ENCODE peak calls at places on chromosome 20, in six cellular contexts. Z, A, X, S, I and Y are unnamed samples.

GRCh38 chr20:47125553-47126373 is 230.7 kb downstream of the ZMYND8 start:
- DNase-seq in Z (no peak), A (peak), X (peak), S (no peak), I (no peak), Y (no peak)

GRCh38 chr20:688809-689208 is 13.2 kb upstream of the SCRT2 start:
- DNase-seq in Z (peak), A (no peak), X (no peak), S (no peak), I (no peak), Y (no peak)

GRCh38 chr20:63100401-63100925 is 93.7 kb upstream of the BHLHE23 start:
- DNase-seq in Z (no peak), A (no peak), X (no peak), S (no peak), I (peak), Y (no peak)

GRCh38 chr20:59400666-59401065 is 100.3 kb downstream of the EDN3 start:
- DNase-seq in Z (no peak), A (no peak), X (no peak), S (no peak), I (no peak), Y (no peak)

GRCh38 chr20:3987296-3987695 is 28.1 kb downstream of the RNF24 start:
- DNase-seq in Z (no peak), A (no peak), X (no peak), S (no peak), I (no peak), Y (no peak)

GRCh38 chr20:10490706-10491105 is 55.6 kb downstream of the SLX4IP start:
- DNase-seq in Z (no peak), A (peak), X (no peak), S (no peak), I (no peak), Y (no peak)

GRCh38 chr20:4102381-4102780 is 87.0 kb upstream of the RNF24 start:
- DNase-seq in Z (no peak), A (peak), X (no peak), S (no peak), I (no peak), Y (no peak)

GRCh38 chr20:38125157-38126056 is 39.7 kb downstream of the TGM2 start:
- DNase-seq in Z (no peak), A (peak), X (peak), S (no peak), I (peak), Y (no peak)

GRCh38 chr20:63468421-63468820 is 4.0 kb downstream of the KCNQ2 start:
- DNase-seq in Z (no peak), A (no peak), X (no peak), S (no peak), I (no peak), Y (no peak)

GRCh38 chr20:25469558-25469957 is 62.1 kb downstream of the GINS1 start:
- DNase-seq in Z (no peak), A (no peak), X (no peak), S (no peak), I (no peak), Y (no peak)

GRCh38 chr20:25471020-25471419 is 63.5 kb downstream of the GINS1 start:
- DNase-seq in Z (no peak), A (no peak), X (no peak), S (no peak), I (no peak), Y (no peak)

GRCh38 chr20:25467441-25467840 is 60.0 kb downstream of the GINS1 start:
- DNase-seq in Z (no peak), A (no peak), X (no peak), S (no peak), I (no peak), Y (no peak)

GRCh38 chr20:25468126-25469075 is 60.9 kb downstream of the GINS1 start:
- DNase-seq in Z (no peak), A (no peak), X (no peak), S (no peak), I (no peak), Y (no peak)

GRCh38 chr20:25470045-25470444 is 62.6 kb downstream of the GINS1 start:
- DNase-seq in Z (peak), A (peak), X (peak), S (no peak), I (peak), Y (no peak)
- TF ChIP-seq CTCF in Z (peak), A (peak), X (peak), S (peak), I (peak), Y (peak)

GRCh38 chr20:54208492-54209044 is 681 bp downstream of the PFDN4 start:
- DNase-seq in Z (peak), A (peak), X (peak), S (no peak), I (no peak), Y (no peak)

GRCh38 chr20:54212226-54212625 is 4.3 kb downstream of the PFDN4 start:
- DNase-seq in Z (no peak), A (peak), X (peak), S (no peak), I (no peak), Y (peak)

GRCh38 chr20:54207743-54208491 is at the start of gene PFDN4:
- DNase-seq in Z (peak), A (peak), X (peak), S (no peak), I (peak), Y (peak)

GRCh38 chr20:54207053-54207742 is 689 bp upstream of the PFDN4 start:
- DNase-seq in Z (no peak), A (no peak), X (no peak), S (no peak), I (no peak), Y (no peak)

DNA sequence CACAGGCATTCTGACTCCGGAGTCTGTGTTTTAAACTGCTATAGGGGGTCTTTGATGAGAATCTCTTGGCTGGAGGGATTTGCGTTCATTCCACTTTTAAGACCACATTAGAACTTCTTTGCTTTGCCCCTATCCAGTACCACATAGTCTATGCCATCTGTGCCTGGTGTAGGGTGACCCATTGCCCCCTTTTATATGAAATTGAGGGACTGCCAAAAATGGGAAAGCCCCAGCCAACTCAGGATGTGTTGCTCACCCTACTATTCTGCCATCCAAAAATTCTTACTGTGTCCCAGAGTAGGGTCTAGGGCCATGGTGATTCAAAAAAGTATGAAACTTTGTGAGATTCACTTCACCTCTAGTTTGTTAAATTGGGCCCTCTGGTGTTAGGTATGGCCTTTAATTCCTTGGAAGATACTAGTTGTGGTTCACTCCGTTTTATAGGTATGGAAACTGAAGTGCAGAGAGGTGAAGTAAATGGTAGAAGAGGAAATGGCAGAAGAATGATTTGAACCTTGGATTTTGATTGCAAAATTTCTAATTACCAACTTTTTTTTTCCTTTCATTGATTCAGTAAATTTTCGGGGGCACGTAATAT is 1.4 kb downstream of the PFDN4 start:
- DNase-seq in Z (no peak), A (no peak), X (no peak), S (no peak), I (no peak), Y (no peak)
- H3K4me3 ChIP-seq in Z (peak), A (peak), X (peak), S (peak), I (peak), Y (peak)

GRCh38 chr20:8829232-8829631 is 239.7 kb upstream of the PLCB4 start:
- DNase-seq in Z (no peak), A (no peak), X (no peak), S (no peak), I (no peak), Y (no peak)
- TF ChIP-seq CTCF in Z (no peak), A (peak), X (peak), S (no peak), I (no peak), Y (peak)

GRCh38 chr20:14568701-14569100 is 231.3 kb upstream of the FLRT3 start:
- DNase-seq in Z (no peak), A (no peak), X (no peak), S (no peak), I (no peak), Y (no peak)
- H3K4me3 ChIP-seq in Z (no peak), A (no peak), X (no peak), S (no peak), I (no peak), Y (no peak)